ENCODE peak calls at places on chromosomes 11 and 22, in ten cellular contexts. One of them, this sample, is unnamed.

GRCh38 chr11:19508166-19508565 is 204.5 kb upstream of the NAV2 start:
- DNase-seq in activated T-cell treated with anti-CD3 and anti-CD28 coated beads for 48 hours: no peak
- DNase-seq in sigmoid colon: no peak
- DNase-seq in DMS79 treated with DMSO at 0.1 percent for 48 hours: no peak
- DNase-seq in Kasumi-1: no peak
- DNase-seq in GM23338: no peak
- DNase-seq in A549: peak
- DNase-seq in RWPE1: peak
- DNase-seq in pulmonary artery endothelial cell: no peak
- DNase-seq in stromal cell of bone marrow: peak
- DNase-seq in this sample: no peak

GRCh38 chr11:108405706-108406105 is 61.6 kb downstream of the C11orf65 start:
- DNase-seq in activated T-cell treated with anti-CD3 and anti-CD28 coated beads for 48 hours: no peak
- DNase-seq in sigmoid colon: no peak
- DNase-seq in DMS79 treated with DMSO at 0.1 percent for 48 hours: no peak
- DNase-seq in Kasumi-1: no peak
- DNase-seq in GM23338: no peak
- DNase-seq in A549: no peak
- DNase-seq in RWPE1: no peak
- DNase-seq in pulmonary artery endothelial cell: no peak
- DNase-seq in stromal cell of bone marrow: no peak
- DNase-seq in this sample: no peak

GRCh38 chr11:104967493-104968364 is 645 bp downstream of the CASP4 start:
- DNase-seq in activated T-cell treated with anti-CD3 and anti-CD28 coated beads for 48 hours: no peak
- DNase-seq in sigmoid colon: no peak
- DNase-seq in DMS79 treated with DMSO at 0.1 percent for 48 hours: no peak
- DNase-seq in Kasumi-1: no peak
- DNase-seq in GM23338: no peak
- DNase-seq in A549: peak
- DNase-seq in RWPE1: peak
- DNase-seq in pulmonary artery endothelial cell: no peak
- DNase-seq in stromal cell of bone marrow: no peak
- DNase-seq in this sample: no peak

GRCh38 chr11:47261291-47261800 is 3.5 kb downstream of the NR1H3 start:
- DNase-seq in activated T-cell treated with anti-CD3 and anti-CD28 coated beads for 48 hours: no peak
- DNase-seq in sigmoid colon: no peak
- DNase-seq in DMS79 treated with DMSO at 0.1 percent for 48 hours: no peak
- DNase-seq in Kasumi-1: no peak
- DNase-seq in GM23338: no peak
- DNase-seq in A549: no peak
- DNase-seq in RWPE1: no peak
- DNase-seq in pulmonary artery endothelial cell: no peak
- DNase-seq in stromal cell of bone marrow: no peak
- DNase-seq in this sample: no peak

GRCh38 chr11:12695878-12696277 is 21.7 kb downstream of the TEAD1 start:
- DNase-seq in activated T-cell treated with anti-CD3 and anti-CD28 coated beads for 48 hours: no peak
- DNase-seq in sigmoid colon: no peak
- DNase-seq in DMS79 treated with DMSO at 0.1 percent for 48 hours: no peak
- DNase-seq in Kasumi-1: no peak
- DNase-seq in GM23338: no peak
- DNase-seq in A549: no peak
- DNase-seq in RWPE1: no peak
- DNase-seq in pulmonary artery endothelial cell: no peak
- DNase-seq in stromal cell of bone marrow: no peak
- DNase-seq in this sample: no peak

GRCh38 chr11:266676-267439 is 11.3 kb upstream of the NLRP6 start:
- DNase-seq in activated T-cell treated with anti-CD3 and anti-CD28 coated beads for 48 hours: no peak
- DNase-seq in sigmoid colon: no peak
- DNase-seq in DMS79 treated with DMSO at 0.1 percent for 48 hours: no peak
- DNase-seq in Kasumi-1: peak
- DNase-seq in GM23338: peak
- DNase-seq in A549: no peak
- DNase-seq in RWPE1: no peak
- DNase-seq in pulmonary artery endothelial cell: no peak
- DNase-seq in stromal cell of bone marrow: no peak
- DNase-seq in this sample: no peak

GRCh38 chr11:46333129-46333947 is 13.9 kb upstream of the DGKZ start:
- DNase-seq in activated T-cell treated with anti-CD3 and anti-CD28 coated beads for 48 hours: no peak
- DNase-seq in sigmoid colon: no peak
- DNase-seq in DMS79 treated with DMSO at 0.1 percent for 48 hours: peak
- DNase-seq in Kasumi-1: peak
- DNase-seq in GM23338: peak
- DNase-seq in A549: no peak
- DNase-seq in RWPE1: no peak
- DNase-seq in pulmonary artery endothelial cell: no peak
- DNase-seq in stromal cell of bone marrow: no peak
- DNase-seq in this sample: peak

GRCh38 chr11:68396526-68396925 is 64.0 kb upstream of the PPP6R3 start:
- DNase-seq in activated T-cell treated with anti-CD3 and anti-CD28 coated beads for 48 hours: no peak
- DNase-seq in sigmoid colon: no peak
- DNase-seq in DMS79 treated with DMSO at 0.1 percent for 48 hours: no peak
- DNase-seq in Kasumi-1: no peak
- DNase-seq in GM23338: no peak
- DNase-seq in A549: no peak
- DNase-seq in RWPE1: no peak
- DNase-seq in pulmonary artery endothelial cell: no peak
- DNase-seq in stromal cell of bone marrow: no peak
- DNase-seq in this sample: no peak

GRCh38 chr11:47571012-47571729 is 5.8 kb downstream of the PTPMT1 start:
- DNase-seq in activated T-cell treated with anti-CD3 and anti-CD28 coated beads for 48 hours: no peak
- DNase-seq in sigmoid colon: no peak
- DNase-seq in DMS79 treated with DMSO at 0.1 percent for 48 hours: no peak
- DNase-seq in Kasumi-1: no peak
- DNase-seq in GM23338: no peak
- DNase-seq in A549: no peak
- DNase-seq in RWPE1: no peak
- DNase-seq in pulmonary artery endothelial cell: no peak
- DNase-seq in stromal cell of bone marrow: no peak
- DNase-seq in this sample: no peak

GRCh38 chr11:19777342-19778102 is 64.9 kb downstream of the NAV2 start:
- DNase-seq in activated T-cell treated with anti-CD3 and anti-CD28 coated beads for 48 hours: no peak
- DNase-seq in sigmoid colon: no peak
- DNase-seq in DMS79 treated with DMSO at 0.1 percent for 48 hours: peak
- DNase-seq in Kasumi-1: no peak
- DNase-seq in GM23338: peak
- DNase-seq in A549: peak
- DNase-seq in RWPE1: peak
- DNase-seq in pulmonary artery endothelial cell: peak
- DNase-seq in stromal cell of bone marrow: no peak
- DNase-seq in this sample: no peak

GRCh38 chr22:23744485-23744884 is 6.4 kb downstream of the ZNF70 start:
- DNase-seq in activated T-cell treated with anti-CD3 and anti-CD28 coated beads for 48 hours: no peak
- DNase-seq in sigmoid colon: no peak
- DNase-seq in DMS79 treated with DMSO at 0.1 percent for 48 hours: no peak
- DNase-seq in Kasumi-1: no peak
- DNase-seq in GM23338: no peak
- DNase-seq in A549: no peak
- DNase-seq in RWPE1: no peak
- DNase-seq in pulmonary artery endothelial cell: no peak
- DNase-seq in stromal cell of bone marrow: no peak
- DNase-seq in this sample: no peak

GRCh38 chr11:65053826-65054503 is 4.4 kb downstream of the NAALADL1 start:
- DNase-seq in activated T-cell treated with anti-CD3 and anti-CD28 coated beads for 48 hours: no peak
- DNase-seq in sigmoid colon: no peak
- DNase-seq in DMS79 treated with DMSO at 0.1 percent for 48 hours: no peak
- DNase-seq in Kasumi-1: no peak
- DNase-seq in GM23338: no peak
- DNase-seq in A549: no peak
- DNase-seq in RWPE1: no peak
- DNase-seq in pulmonary artery endothelial cell: no peak
- DNase-seq in stromal cell of bone marrow: no peak
- DNase-seq in this sample: no peak

GRCh38 chr11:111573821-111574249 is 28.4 kb upstream of the SIK2 start:
- DNase-seq in activated T-cell treated with anti-CD3 and anti-CD28 coated beads for 48 hours: no peak
- DNase-seq in sigmoid colon: no peak
- DNase-seq in DMS79 treated with DMSO at 0.1 percent for 48 hours: peak
- DNase-seq in Kasumi-1: no peak
- DNase-seq in GM23338: no peak
- DNase-seq in A549: no peak
- DNase-seq in RWPE1: no peak
- DNase-seq in pulmonary artery endothelial cell: no peak
- DNase-seq in stromal cell of bone marrow: no peak
- DNase-seq in this sample: no peak

GRCh38 chr22:29167032-29167911 is 38.4 kb upstream of the EMID1 start:
- DNase-seq in activated T-cell treated with anti-CD3 and anti-CD28 coated beads for 48 hours: peak
- DNase-seq in sigmoid colon: peak
- DNase-seq in DMS79 treated with DMSO at 0.1 percent for 48 hours: no peak
- DNase-seq in Kasumi-1: peak
- DNase-seq in GM23338: no peak
- DNase-seq in A549: no peak
- DNase-seq in RWPE1: no peak
- DNase-seq in pulmonary artery endothelial cell: no peak
- DNase-seq in stromal cell of bone marrow: no peak
- DNase-seq in this sample: no peak

GRCh38 chr11:117026593-117027330 is 71.5 kb downstream of the SIK3 start:
- DNase-seq in activated T-cell treated with anti-CD3 and anti-CD28 coated beads for 48 hours: no peak
- DNase-seq in sigmoid colon: no peak
- DNase-seq in DMS79 treated with DMSO at 0.1 percent for 48 hours: no peak
- DNase-seq in Kasumi-1: no peak
- DNase-seq in GM23338: no peak
- DNase-seq in A549: no peak
- DNase-seq in RWPE1: peak
- DNase-seq in pulmonary artery endothelial cell: no peak
- DNase-seq in stromal cell of bone marrow: no peak
- DNase-seq in this sample: no peak

GRCh38 chr11:86672007-86672621 is at the start of gene ME3:
- DNase-seq in activated T-cell treated with anti-CD3 and anti-CD28 coated beads for 48 hours: peak
- DNase-seq in sigmoid colon: peak
- DNase-seq in DMS79 treated with DMSO at 0.1 percent for 48 hours: peak
- DNase-seq in Kasumi-1: peak
- DNase-seq in GM23338: peak
- DNase-seq in A549: peak
- DNase-seq in RWPE1: peak
- DNase-seq in pulmonary artery endothelial cell: no peak
- DNase-seq in stromal cell of bone marrow: no peak
- DNase-seq in this sample: peak

GRCh38 chr11:90788956-90789355 is 566.1 kb upstream of the CHORDC1 start:
- DNase-seq in activated T-cell treated with anti-CD3 and anti-CD28 coated beads for 48 hours: no peak
- DNase-seq in sigmoid colon: no peak
- DNase-seq in DMS79 treated with DMSO at 0.1 percent for 48 hours: no peak
- DNase-seq in Kasumi-1: peak
- DNase-seq in GM23338: no peak
- DNase-seq in A549: no peak
- DNase-seq in RWPE1: no peak
- DNase-seq in pulmonary artery endothelial cell: no peak
- DNase-seq in stromal cell of bone marrow: no peak
- DNase-seq in this sample: no peak

GRCh38 chr11:8099291-8099899 is 18.4 kb downstream of the TUB start:
- DNase-seq in activated T-cell treated with anti-CD3 and anti-CD28 coated beads for 48 hours: peak
- DNase-seq in sigmoid colon: peak
- DNase-seq in DMS79 treated with DMSO at 0.1 percent for 48 hours: peak
- DNase-seq in Kasumi-1: peak
- DNase-seq in GM23338: peak
- DNase-seq in A549: peak
- DNase-seq in RWPE1: peak
- DNase-seq in pulmonary artery endothelial cell: peak
- DNase-seq in stromal cell of bone marrow: peak
- DNase-seq in this sample: peak

GRCh38 chr22:39132871-39133524 is 19.5 kb downstream of the CBX7 start:
- DNase-seq in activated T-cell treated with anti-CD3 and anti-CD28 coated beads for 48 hours: no peak
- DNase-seq in sigmoid colon: peak
- DNase-seq in DMS79 treated with DMSO at 0.1 percent for 48 hours: no peak
- DNase-seq in Kasumi-1: no peak
- DNase-seq in GM23338: no peak
- DNase-seq in A549: no peak
- DNase-seq in RWPE1: no peak
- DNase-seq in pulmonary artery endothelial cell: no peak
- DNase-seq in stromal cell of bone marrow: no peak
- DNase-seq in this sample: no peak

GRCh38 chr22:30602049-30602448 is 4.9 kb upstream of the TCN2 start:
- DNase-seq in activated T-cell treated with anti-CD3 and anti-CD28 coated beads for 48 hours: no peak
- DNase-seq in sigmoid colon: no peak
- DNase-seq in DMS79 treated with DMSO at 0.1 percent for 48 hours: no peak
- DNase-seq in Kasumi-1: peak
- DNase-seq in GM23338: peak
- DNase-seq in A549: no peak
- DNase-seq in RWPE1: no peak
- DNase-seq in pulmonary artery endothelial cell: no peak
- DNase-seq in stromal cell of bone marrow: no peak
- DNase-seq in this sample: no peak

GRCh38 chr22:40635940-40636379 is 559 bp downstream of the MRTFA start:
- DNase-seq in activated T-cell treated with anti-CD3 and anti-CD28 coated beads for 48 hours: no peak
- DNase-seq in sigmoid colon: peak
- DNase-seq in DMS79 treated with DMSO at 0.1 percent for 48 hours: no peak
- DNase-seq in Kasumi-1: no peak
- DNase-seq in GM23338: peak
- DNase-seq in A549: no peak
- DNase-seq in RWPE1: no peak
- DNase-seq in pulmonary artery endothelial cell: no peak
- DNase-seq in stromal cell of bone marrow: no peak
- DNase-seq in this sample: peak

GRCh38 chr11:35158371-35159081 is 19.6 kb downstream of the CD44 start:
- DNase-seq in activated T-cell treated with anti-CD3 and anti-CD28 coated beads for 48 hours: no peak
- DNase-seq in sigmoid colon: peak
- DNase-seq in DMS79 treated with DMSO at 0.1 percent for 48 hours: peak
- DNase-seq in Kasumi-1: no peak
- DNase-seq in GM23338: no peak
- DNase-seq in A549: no peak
- DNase-seq in RWPE1: peak
- DNase-seq in pulmonary artery endothelial cell: no peak
- DNase-seq in stromal cell of bone marrow: no peak
- DNase-seq in this sample: no peak

GRCh38 chr22:27734066-27734465 is 67.5 kb downstream of the MN1 start:
- DNase-seq in activated T-cell treated with anti-CD3 and anti-CD28 coated beads for 48 hours: no peak
- DNase-seq in sigmoid colon: peak
- DNase-seq in DMS79 treated with DMSO at 0.1 percent for 48 hours: no peak
- DNase-seq in Kasumi-1: no peak
- DNase-seq in GM23338: no peak
- DNase-seq in A549: no peak
- DNase-seq in RWPE1: no peak
- DNase-seq in pulmonary artery endothelial cell: no peak
- DNase-seq in stromal cell of bone marrow: no peak
- DNase-seq in this sample: no peak

GRCh38 chr11:62295504-62295903 is 3.4 kb downstream of the SCGB1D4 start:
- DNase-seq in activated T-cell treated with anti-CD3 and anti-CD28 coated beads for 48 hours: no peak
- DNase-seq in sigmoid colon: no peak
- DNase-seq in DMS79 treated with DMSO at 0.1 percent for 48 hours: no peak
- DNase-seq in Kasumi-1: peak
- DNase-seq in GM23338: peak
- DNase-seq in A549: no peak
- DNase-seq in RWPE1: peak
- DNase-seq in pulmonary artery endothelial cell: no peak
- DNase-seq in stromal cell of bone marrow: peak
- DNase-seq in this sample: peak

GRCh38 chr11:66363805-66364535 is 7.6 kb downstream of the SLC29A2 start:
- DNase-seq in activated T-cell treated with anti-CD3 and anti-CD28 coated beads for 48 hours: peak
- DNase-seq in sigmoid colon: no peak
- DNase-seq in DMS79 treated with DMSO at 0.1 percent for 48 hours: no peak
- DNase-seq in Kasumi-1: peak
- DNase-seq in GM23338: peak
- DNase-seq in A549: peak
- DNase-seq in RWPE1: no peak
- DNase-seq in pulmonary artery endothelial cell: no peak
- DNase-seq in stromal cell of bone marrow: no peak
- DNase-seq in this sample: peak

GRCh38 chr11:114279778-114280532 is 16.2 kb upstream of the NNMT start:
- DNase-seq in activated T-cell treated with anti-CD3 and anti-CD28 coated beads for 48 hours: no peak
- DNase-seq in sigmoid colon: no peak
- DNase-seq in DMS79 treated with DMSO at 0.1 percent for 48 hours: no peak
- DNase-seq in Kasumi-1: no peak
- DNase-seq in GM23338: no peak
- DNase-seq in A549: no peak
- DNase-seq in RWPE1: peak
- DNase-seq in pulmonary artery endothelial cell: no peak
- DNase-seq in stromal cell of bone marrow: no peak
- DNase-seq in this sample: no peak

GRCh38 chr11:128196235-128196634 is 391.1 kb downstream of the ETS1 start:
- DNase-seq in activated T-cell treated with anti-CD3 and anti-CD28 coated beads for 48 hours: no peak
- DNase-seq in sigmoid colon: no peak
- DNase-seq in DMS79 treated with DMSO at 0.1 percent for 48 hours: no peak
- DNase-seq in Kasumi-1: no peak
- DNase-seq in GM23338: no peak
- DNase-seq in A549: no peak
- DNase-seq in RWPE1: no peak
- DNase-seq in pulmonary artery endothelial cell: no peak
- DNase-seq in stromal cell of bone marrow: no peak
- DNase-seq in this sample: no peak

GRCh38 chr11:87266751-87267150 is 229.0 kb downstream of the TMEM135 start:
- DNase-seq in activated T-cell treated with anti-CD3 and anti-CD28 coated beads for 48 hours: no peak
- DNase-seq in sigmoid colon: no peak
- DNase-seq in DMS79 treated with DMSO at 0.1 percent for 48 hours: no peak
- DNase-seq in Kasumi-1: no peak
- DNase-seq in GM23338: no peak
- DNase-seq in A549: no peak
- DNase-seq in RWPE1: no peak
- DNase-seq in pulmonary artery endothelial cell: no peak
- DNase-seq in stromal cell of bone marrow: no peak
- DNase-seq in this sample: no peak

This sample was measured in WTC11.